ENCODE peak calls at places on chromosomes 6 and 20, in seven cellular contexts. U, P, E, J, G, W and T are unnamed samples.

GRCh38 chr6:82169138-82169876 is 78.2 kb downstream of the IBTK start:
- DNase-seq in U (no peak), P (no peak), E (no peak), J (no peak), G (no peak), W (no peak), T (no peak)

GRCh38 chr6:148440877-148441453 is 98.3 kb downstream of the SASH1 start:
- DNase-seq in U (no peak), P (no peak), E (peak), J (peak), G (peak), W (peak), T (peak)

GRCh38 chr20:44633872-44634600 is 17.5 kb downstream of the ADA start:
- DNase-seq in U (no peak), P (no peak), E (no peak), J (no peak), G (no peak), W (no peak), T (no peak)

GRCh38 chr6:53492860-53493634 is 51.9 kb downstream of the GCLC start:
- DNase-seq in U (no peak), P (peak), E (peak), J (no peak), G (no peak), W (no peak), T (peak)

GRCh38 chr6:16276991-16277981 is 38.9 kb downstream of the GMPR start:
- DNase-seq in U (no peak), P (peak), E (peak), J (peak), G (peak), W (peak), T (peak)

GRCh38 chr20:56606174-56606945 is 22.7 kb upstream of the TFAP2C start:
- DNase-seq in U (no peak), P (no peak), E (peak), J (no peak), G (no peak), W (no peak), T (no peak)

GRCh38 chr20:58071991-58072390 is 156.5 kb downstream of the ANKRD60 start:
- DNase-seq in U (no peak), P (no peak), E (no peak), J (no peak), G (no peak), W (no peak), T (no peak)

GRCh38 chr6:23073851-23074250 is 504.5 kb downstream of the HDGFL1 start:
- DNase-seq in U (no peak), P (no peak), E (no peak), J (no peak), G (no peak), W (no peak), T (no peak)

GRCh38 chr6:113860165-113860955 is 3.2 kb downstream of the MARCKS start:
- DNase-seq in U (no peak), P (peak), E (no peak), J (peak), G (peak), W (no peak), T (no peak)

GRCh38 chr6:36793913-36794703 is 45.1 kb downstream of the CPNE5 start:
- DNase-seq in U (no peak), P (no peak), E (no peak), J (no peak), G (no peak), W (no peak), T (no peak)

GRCh38 chr6:3878048-3878666 is 29.0 kb downstream of the FAM50B start:
- DNase-seq in U (no peak), P (no peak), E (no peak), J (no peak), G (no peak), W (peak), T (no peak)

GRCh38 chr6:109869398-109870165 is 108.5 kb upstream of the GPR6 start:
- DNase-seq in U (no peak), P (no peak), E (no peak), J (no peak), G (no peak), W (peak), T (no peak)

GRCh38 chr20:49941456-49941855 is 5.3 kb downstream of the RNF114 start:
- DNase-seq in U (no peak), P (no peak), E (no peak), J (no peak), G (no peak), W (peak), T (no peak)

GRCh38 chr6:41519305-41519747 is 26.9 kb upstream of the FOXP4 start:
- DNase-seq in U (no peak), P (no peak), E (no peak), J (no peak), G (no peak), W (no peak), T (no peak)

GRCh38 chr6:22636450-22636849 is 67.1 kb downstream of the HDGFL1 start:
- DNase-seq in U (no peak), P (no peak), E (no peak), J (no peak), G (no peak), W (no peak), T (no peak)

GRCh38 chr6:148251286-148251685 is 91.4 kb upstream of the SASH1 start:
- DNase-seq in U (no peak), P (peak), E (no peak), J (no peak), G (no peak), W (no peak), T (no peak)

GRCh38 chr6:156777866-156778614 is 862 bp downstream of the ARID1B start:
- DNase-seq in U (peak), P (peak), E (peak), J (peak), G (peak), W (peak), T (no peak)

DNA sequence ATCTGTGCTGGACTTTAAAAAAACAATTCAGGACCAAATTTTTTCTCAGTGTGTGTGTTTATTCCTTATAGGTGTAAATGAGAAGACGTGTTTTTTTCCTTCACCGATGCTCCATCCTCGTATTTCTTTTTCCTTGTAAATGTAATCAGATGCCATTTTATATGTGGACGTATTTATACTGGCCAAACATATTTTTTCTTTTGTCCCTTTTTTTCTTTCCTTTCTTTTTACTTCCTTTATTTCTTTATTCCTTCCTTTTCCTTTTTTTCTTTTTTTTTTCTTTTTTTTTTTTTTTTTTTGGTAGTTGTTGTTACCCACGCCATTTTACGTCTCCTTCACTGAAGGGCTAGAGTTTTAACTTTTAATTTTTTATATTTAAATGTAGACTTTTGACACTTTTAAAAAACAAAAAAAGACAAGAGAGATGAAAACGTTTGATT is 3.7 kb downstream of the SOX4 start:
- DNase-seq in U (no peak), P (no peak), E (no peak), J (no peak), G (no peak), W (no peak), T (no peak)
- TF ChIP-seq CTCF in U (no peak), P (no peak), E (no peak), J (no peak), G (no peak), W (no peak), T (no peak)

GRCh38 chr6:34238507-34239239 is 2.0 kb downstream of the HMGA1 start:
- DNase-seq in U (peak), P (no peak), E (no peak), J (no peak), G (no peak), W (peak), T (no peak)

GRCh38 chr6:34237316-34237721 is 646 bp downstream of the HMGA1 start:
- DNase-seq in U (no peak), P (no peak), E (no peak), J (peak), G (no peak), W (no peak), T (no peak)

GRCh38 chr6:34239240-34239825 is 2.7 kb downstream of the HMGA1 start:
- DNase-seq in U (no peak), P (no peak), E (no peak), J (no peak), G (no peak), W (peak), T (no peak)

GRCh38 chr6:34236423-34237315 is at the start of gene HMGA1:
- DNase-seq in U (peak), P (peak), E (no peak), J (peak), G (peak), W (peak), T (no peak)

GRCh38 chr6:34237722-34238506 is 1.2 kb downstream of the HMGA1 start:
- DNase-seq in U (peak), P (peak), E (no peak), J (peak), G (peak), W (peak), T (no peak)
- TF ChIP-seq CTCF in U (peak), P (peak), E (peak), J (peak), G (peak), W (no peak), T (peak)

GRCh38 chr20:38608188-38608587 is 6.6 kb downstream of the ARHGAP40 start:
- DNase-seq in U (no peak), P (no peak), E (no peak), J (no peak), G (no peak), W (no peak), T (no peak)

GRCh38 chr20:38602185-38602581 is 574 bp downstream of the ARHGAP40 start:
- DNase-seq in U (no peak), P (no peak), E (no peak), J (no peak), G (no peak), W (no peak), T (no peak)

GRCh38 chr20:38607351-38607750 is 5.7 kb downstream of the ARHGAP40 start:
- DNase-seq in U (no peak), P (no peak), E (no peak), J (no peak), G (no peak), W (no peak), T (no peak)

GRCh38 chr20:38603286-38603685 is 1.7 kb downstream of the ARHGAP40 start:
- DNase-seq in U (no peak), P (no peak), E (no peak), J (no peak), G (no peak), W (no peak), T (no peak)

GRCh38 chr20:38604873-38605303 is 3.3 kb downstream of the ARHGAP40 start:
- DNase-seq in U (no peak), P (no peak), E (peak), J (no peak), G (no peak), W (no peak), T (peak)
- TF ChIP-seq CTCF in U (no peak), P (no peak), E (no peak), J (no peak), G (no peak), W (no peak), T (no peak)

DNA sequence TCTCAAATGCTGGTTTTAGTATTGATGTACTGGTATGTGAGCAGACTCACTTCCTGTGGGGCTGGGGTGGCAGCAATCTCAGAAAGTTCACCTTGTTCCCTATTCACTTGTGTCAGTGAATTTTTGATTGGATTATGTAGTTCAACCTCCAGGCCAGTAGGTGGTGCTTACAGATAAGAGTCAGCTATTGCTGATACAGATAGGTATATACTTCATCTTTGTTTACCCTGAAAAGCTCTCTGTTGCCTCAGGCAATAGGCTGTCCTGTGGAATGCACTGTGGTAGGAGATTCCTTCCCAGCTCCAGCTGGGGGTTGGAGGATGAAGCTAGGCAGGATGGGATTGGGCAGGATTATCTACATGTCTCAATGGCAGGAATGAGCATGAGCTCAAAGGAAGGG is 851.2 kb upstream of the EYS start:
- DNase-seq in U (no peak), P (peak), E (no peak), J (no peak), G (no peak), W (no peak), T (no peak)
- TF ChIP-seq CTCF in U (no peak), P (no peak), E (peak), J (no peak), G (peak), W (no peak), T (no peak)

DNA sequence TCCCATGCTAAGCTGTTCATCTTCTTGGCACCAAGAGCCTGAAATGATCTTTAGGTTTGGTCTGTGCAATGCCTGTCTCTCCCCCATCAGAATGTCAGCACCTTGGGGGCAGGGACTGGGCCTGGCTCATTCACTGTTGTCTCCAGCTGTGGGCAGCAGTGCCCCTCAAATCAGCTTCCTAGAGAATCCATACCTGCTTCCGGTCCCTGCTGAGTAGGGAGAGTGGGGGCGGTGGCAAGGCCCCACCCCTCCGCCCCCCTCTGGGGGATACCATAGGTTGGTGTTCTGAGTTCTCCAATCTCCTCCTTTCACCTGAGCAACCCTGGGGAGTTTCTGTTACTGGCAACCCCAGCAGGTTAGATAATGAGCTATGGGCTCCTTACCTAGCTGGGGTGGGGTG is 19.2 kb upstream of the SPDEF start:
- DNase-seq in U (no peak), P (no peak), E (no peak), J (no peak), G (no peak), W (no peak), T (no peak)
- TF ChIP-seq CTCF in U (no peak), P (no peak), E (peak), J (no peak), G (no peak), W (no peak), T (no peak)

DNA sequence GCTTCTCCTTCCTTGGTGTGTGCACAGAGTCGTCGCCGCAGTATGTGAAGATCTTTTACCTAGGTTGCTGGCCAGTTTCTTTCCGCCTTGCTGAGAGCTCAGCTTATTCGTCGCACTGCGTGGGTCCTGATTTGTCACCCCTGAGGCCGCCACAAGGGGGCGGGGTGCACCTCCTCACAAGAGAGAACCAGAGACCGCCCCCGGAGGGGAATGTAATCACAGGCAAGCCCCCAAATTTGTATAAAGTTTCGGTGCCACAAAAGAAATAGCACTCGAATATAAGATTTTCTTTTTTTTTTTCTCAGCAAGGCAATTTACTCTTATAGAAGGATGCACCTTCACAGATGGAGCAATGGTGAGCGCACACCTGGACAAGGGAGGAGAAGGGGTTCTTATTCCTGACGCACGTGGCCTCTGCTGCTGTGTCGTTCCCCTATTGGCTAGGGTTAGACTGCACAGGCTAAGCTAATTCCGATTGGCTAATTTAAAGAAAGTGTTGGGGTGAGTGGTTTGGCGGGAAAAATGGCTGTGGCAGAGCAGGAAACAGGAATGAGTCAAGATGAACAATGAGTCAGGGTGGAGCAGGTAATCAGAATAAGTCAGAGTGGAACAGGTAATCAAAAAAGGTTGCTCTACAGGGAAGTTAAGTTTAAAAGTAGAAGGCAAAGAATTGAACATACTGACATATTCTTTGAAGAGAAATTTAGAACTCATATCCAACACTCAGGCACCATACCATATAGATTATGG is 19.5 kb downstream of the NCOA3 start:
- DNase-seq in U (no peak), P (no peak), E (peak), J (no peak), G (no peak), W (no peak), T (no peak)
- TF ChIP-seq CTCF in U (no peak), P (peak), E (peak), J (peak), G (peak), W (no peak), T (peak)

GRCh38 chr20:62861732-62862336 is at the start of gene TCFL5:
- DNase-seq in U (peak), P (peak), E (peak), J (peak), G (peak), W (peak), T (no peak)

GRCh38 chr20:62859721-62860120 is 1.9 kb downstream of the TCFL5 start:
- DNase-seq in U (no peak), P (no peak), E (no peak), J (no peak), G (no peak), W (no peak), T (no peak)

GRCh38 chr20:62860924-62861691 is 514 bp downstream of the TCFL5 start:
- DNase-seq in U (no peak), P (peak), E (no peak), J (no peak), G (peak), W (no peak), T (no peak)

GRCh38 chr20:62858059-62858458 is 3.6 kb downstream of the TCFL5 start:
- DNase-seq in U (no peak), P (no peak), E (no peak), J (no peak), G (no peak), W (no peak), T (no peak)

DNA sequence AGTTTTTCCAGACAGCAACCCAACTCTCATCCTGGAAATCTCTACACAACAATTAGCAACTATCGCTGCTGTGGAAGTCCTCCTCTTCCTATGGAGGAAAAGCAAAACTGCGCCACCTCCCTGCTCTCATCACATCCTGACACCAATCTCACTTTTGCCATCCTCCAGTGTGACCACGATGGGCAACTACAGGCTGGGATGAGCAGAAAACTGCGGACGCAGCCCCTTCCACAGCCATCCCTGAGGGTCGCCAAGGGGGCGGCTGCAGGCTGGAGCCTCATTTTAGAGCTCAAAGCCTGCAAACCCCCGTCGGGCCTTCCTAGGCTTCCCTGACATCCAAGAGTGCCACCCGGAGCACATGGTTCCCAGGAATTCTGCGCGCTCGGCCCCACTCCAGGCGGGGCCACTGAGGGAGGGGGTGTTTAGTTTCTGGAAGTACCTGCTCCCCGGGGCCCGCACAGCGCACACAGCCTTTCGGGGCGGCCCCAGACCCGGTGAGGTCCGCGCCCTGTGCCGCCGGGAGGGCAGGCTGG is 1.2 kb downstream of the TCFL5 start:
- DNase-seq in U (no peak), P (no peak), E (no peak), J (no peak), G (no peak), W (no peak), T (no peak)
- TF ChIP-seq CTCF in U (no peak), P (no peak), E (peak), J (no peak), G (no peak), W (no peak), T (no peak)

GRCh38 chr20:37365760-37366638 is 20.1 kb downstream of the SRC start:
- DNase-seq in U (no peak), P (peak), E (no peak), J (no peak), G (no peak), W (no peak), T (no peak)

GRCh38 chr20:37364013-37364926 is 18.3 kb downstream of the SRC start:
- DNase-seq in U (no peak), P (no peak), E (no peak), J (no peak), G (no peak), W (no peak), T (no peak)

GRCh38 chr20:37363221-37364012 is 17.5 kb downstream of the SRC start:
- DNase-seq in U (no peak), P (no peak), E (no peak), J (no peak), G (no peak), W (no peak), T (no peak)

GRCh38 chr20:37366749-37367148 is 20.8 kb downstream of the SRC start:
- DNase-seq in U (no peak), P (no peak), E (no peak), J (no peak), G (no peak), W (no peak), T (no peak)

GRCh38 chr20:37364927-37365272 is 19.0 kb downstream of the SRC start:
- DNase-seq in U (no peak), P (peak), E (no peak), J (no peak), G (no peak), W (no peak), T (no peak)
- TF ChIP-seq CTCF in U (no peak), P (peak), E (no peak), J (no peak), G (no peak), W (no peak), T (no peak)

GRCh38 chr6:80009531-80009930 is 5.1 kb downstream of the TTK start:
- DNase-seq in U (no peak), P (no peak), E (no peak), J (no peak), G (no peak), W (no peak), T (no peak)

GRCh38 chr6:80005406-80005805 is 957 bp downstream of the TTK start:
- DNase-seq in U (no peak), P (no peak), E (no peak), J (no peak), G (no peak), W (no peak), T (no peak)

GRCh38 chr6:80003841-80004198 is 629 bp upstream of the TTK start:
- DNase-seq in U (peak), P (no peak), E (no peak), J (peak), G (no peak), W (no peak), T (peak)

GRCh38 chr6:80004199-80005072 is at the start of gene TTK:
- DNase-seq in U (peak), P (peak), E (peak), J (peak), G (peak), W (peak), T (peak)

GRCh38 chr6:80006541-80006940 is 2.1 kb downstream of the TTK start:
- DNase-seq in U (no peak), P (no peak), E (no peak), J (no peak), G (no peak), W (no peak), T (no peak)
- TF ChIP-seq CTCF in U (no peak), P (no peak), E (no peak), J (no peak), G (no peak), W (no peak), T (no peak)

GRCh38 chr20:6715350-6716063 is 52.0 kb upstream of the BMP2 start:
- DNase-seq in U (no peak), P (no peak), E (no peak), J (no peak), G (no peak), W (no peak), T (no peak)
- TF ChIP-seq CTCF in U (no peak), P (no peak), E (no peak), J (no peak), G (no peak), W (no peak), T (no peak)